ENCODE peak calls at places on chromosome 3, in nine cellular contexts. Q is HFF-Myc; E is NB4; J is neural progenitor cell; N is DND-41; K is AG10803; C is heart left ventricle; T is coronary artery; P is activated CD8-positive, alpha-beta T cell treated with anti-CD3 and anti-CD28 coated beads for 36 hours. W is an unnamed sample.

GRCh38 chr3:13282986-13283876 is 136.9 kb downstream of the NUP210 start:
- DNase-seq in J (peak), P (peak), T (no peak), C (no peak), Q (no peak), N (peak), K (no peak), E (peak), W (no peak)

GRCh38 chr3:41247590-41247989 is 48.3 kb downstream of the CTNNB1 start:
- DNase-seq in T (no peak), P (no peak), N (no peak), J (no peak), Q (no peak), K (no peak), C (no peak), E (no peak), W (no peak)

GRCh38 chr3:13148561-13149330 is 75.5 kb upstream of the IQSEC1 start:
- DNase-seq in Q (no peak), K (no peak), J (peak), P (no peak), N (no peak), T (peak), E (no peak), C (no peak), W (no peak)

GRCh38 chr3:129651316-129652202 is 45.1 kb upstream of the PLXND1 start:
- DNase-seq in N (no peak), J (peak), E (no peak), T (no peak), K (peak), Q (peak), P (no peak), C (no peak), W (peak)

GRCh38 chr3:104596551-104596950 is 770.2 kb upstream of the ALCAM start:
- DNase-seq in T (no peak), E (peak), P (peak), N (peak), K (peak), C (no peak), J (peak), Q (peak), W (peak)

GRCh38 chr3:117278424-117279190 is 569.0 kb downstream of the TUSC7 start:
- DNase-seq in C (no peak), T (no peak), J (no peak), P (no peak), E (no peak), N (no peak), Q (peak), K (no peak), W (peak)

GRCh38 chr3:55750525-55750924 is 263.4 kb upstream of the WNT5A start:
- DNase-seq in P (no peak), K (peak), E (no peak), Q (peak), N (no peak), C (no peak), J (no peak), T (no peak), W (no peak)

GRCh38 chr3:146653978-146654377 is 48.8 kb upstream of the PLSCR5 start:
- DNase-seq in E (no peak), P (no peak), N (no peak), T (no peak), C (no peak), J (no peak), K (no peak), Q (no peak), W (no peak)

GRCh38 chr3:10380906-10381795 is 60.2 kb upstream of the SEC13 start:
- DNase-seq in Q (no peak), N (no peak), K (peak), T (no peak), J (no peak), P (no peak), E (no peak), C (no peak), W (peak)

GRCh38 chr3:43025423-43025822 is 46.3 kb downstream of the GASK1A start:
- DNase-seq in J (peak), E (no peak), Q (no peak), C (no peak), N (no peak), P (no peak), K (no peak), T (peak), W (no peak)

GRCh38 chr3:104521606-104522336 is 844.9 kb upstream of the ALCAM start:
- DNase-seq in N (no peak), Q (no peak), P (no peak), C (no peak), E (no peak), K (no peak), T (no peak), J (no peak), W (no peak)

GRCh38 chr3:105715372-105715771 is 153.4 kb downstream of the CBLB start:
- DNase-seq in K (peak), J (no peak), N (no peak), C (no peak), E (no peak), T (no peak), P (no peak), Q (peak), W (peak)

GRCh38 chr3:25293736-25294135 is 134.3 kb upstream of the RARB start:
- DNase-seq in E (peak), Q (no peak), N (no peak), J (peak), T (no peak), C (no peak), P (no peak), K (peak), W (no peak)

GRCh38 chr3:22245122-22245521 is 494.1 kb upstream of the ZNF385D start:
- DNase-seq in Q (peak), C (no peak), J (no peak), N (no peak), T (no peak), P (no peak), E (no peak), K (peak), W (peak)

GRCh38 chr3:110518031-110518430 is 553.6 kb upstream of the NECTIN3 start:
- DNase-seq in J (no peak), Q (no peak), N (no peak), K (no peak), P (no peak), C (no peak), E (no peak), T (no peak), W (no peak)

GRCh38 chr3:9957214-9957613 is 5.0 kb upstream of the PRRT3 start:
- DNase-seq in T (no peak), N (no peak), J (no peak), E (peak), C (no peak), P (no peak), K (peak), Q (no peak), W (peak)

GRCh38 chr3:189824629-189825312 is 193.6 kb downstream of the TP63 start:
- DNase-seq in N (no peak), E (no peak), K (peak), J (no peak), C (no peak), T (no peak), Q (peak), P (no peak), W (peak)

GRCh38 chr3:145898487-145898886 is 262.5 kb downstream of the PLOD2 start:
- DNase-seq in T (no peak), N (no peak), Q (no peak), P (no peak), J (no peak), K (peak), C (no peak), E (no peak), W (peak)

GRCh38 chr3:72665701-72666443 is 182.4 kb downstream of the SHQ1 start:
- DNase-seq in N (peak), E (peak), K (no peak), T (no peak), P (peak), J (peak), C (no peak), Q (no peak), W (no peak)

GRCh38 chr3:170558417-170558816 is 27.5 kb downstream of the SLC7A14 start:
- DNase-seq in Q (no peak), T (no peak), N (no peak), K (no peak), J (no peak), C (no peak), P (no peak), E (no peak), W (peak)

GRCh38 chr3:170555329-170555728 is 30.5 kb downstream of the SLC7A14 start:
- DNase-seq in T (no peak), J (no peak), Q (no peak), C (no peak), K (peak), N (no peak), E (no peak), P (no peak), W (peak)

DNA sequence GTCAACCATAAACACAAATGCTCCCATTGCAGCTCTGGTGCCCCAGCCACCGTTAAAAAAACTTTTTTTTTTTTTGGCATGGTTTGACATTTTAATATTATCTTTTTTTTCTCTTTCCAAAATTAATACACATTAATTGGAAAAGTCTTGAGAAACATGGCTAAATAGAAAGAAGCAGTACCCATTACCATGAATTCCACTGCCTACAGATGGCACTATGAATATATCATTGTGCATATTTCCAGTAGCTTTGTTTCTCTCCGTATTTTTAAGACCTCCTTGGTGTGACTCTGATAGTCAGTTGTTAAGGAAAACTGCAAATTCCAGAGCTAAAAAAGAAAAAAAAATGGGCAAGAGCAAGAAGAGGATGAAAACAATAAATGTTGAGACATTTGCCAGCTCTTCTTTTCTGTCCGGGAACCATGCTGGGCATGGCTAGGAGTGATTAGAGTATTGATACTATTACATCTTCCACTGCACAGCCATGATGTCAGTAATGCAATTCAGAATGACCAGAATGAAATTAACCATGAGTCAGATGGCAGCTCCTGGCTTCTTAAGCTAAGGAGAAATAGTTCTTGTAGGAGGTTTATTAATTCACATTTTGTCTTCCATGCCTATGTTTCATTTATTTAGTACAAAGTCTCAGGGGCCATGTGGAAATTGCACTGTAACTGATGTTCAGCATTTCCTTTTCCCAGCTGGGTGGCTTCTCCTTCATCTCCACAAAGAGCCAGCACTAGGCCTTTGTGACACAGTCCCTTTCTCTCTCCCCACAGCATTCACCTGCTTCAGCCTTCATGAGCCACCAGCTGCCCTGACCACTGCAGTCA is 31.9 kb downstream of the SLC7A14 start:
- DNase-seq in T (no peak), Q (no peak), C (no peak), N (no peak), E (no peak), K (peak), J (no peak), P (no peak), W (peak)
- TF ChIP-seq CTCF in T (no peak), Q (no peak), C (no peak), N (no peak), E (no peak), K (peak), J (no peak), P (no peak), W (no peak)

GRCh38 chr3:153925826-153926514 is 195.2 kb upstream of the ARHGEF26 start:
- DNase-seq in Q (no peak), E (no peak), P (no peak), C (no peak), J (no peak), N (no peak), K (peak), T (no peak), W (peak)

GRCh38 chr3:153927107-153927506 is 194.1 kb upstream of the ARHGEF26 start:
- DNase-seq in P (no peak), N (no peak), T (no peak), J (no peak), C (no peak), K (peak), Q (peak), E (peak), W (peak)
- TF ChIP-seq CTCF in P (no peak), N (no peak), T (no peak), J (peak), C (no peak), K (peak), Q (no peak), E (no peak), W (peak)

DNA sequence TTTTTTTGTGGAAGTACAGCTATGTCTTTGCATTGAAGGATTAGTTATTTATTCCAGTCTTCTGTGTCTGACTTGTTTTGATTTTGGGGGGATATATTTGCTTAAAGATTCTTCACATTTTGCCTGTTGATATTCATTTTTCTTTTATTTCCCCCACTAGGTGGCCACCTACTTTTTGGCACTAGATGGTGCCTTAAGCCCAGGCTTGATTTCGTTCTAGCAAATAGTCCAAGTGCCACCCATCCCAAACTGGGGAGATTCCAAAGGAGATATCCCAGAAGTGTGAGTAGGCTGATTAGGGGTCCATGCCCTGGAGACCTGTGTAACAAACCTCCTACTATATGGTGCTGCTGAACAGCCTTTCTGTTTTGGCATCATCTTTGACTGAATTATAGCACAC is 80.0 kb upstream of the SPATA16 start:
- DNase-seq in J (peak), T (no peak), Q (peak), P (no peak), C (no peak), K (peak), N (no peak), E (peak), W (peak)
- TF ChIP-seq CTCF in J (peak), T (no peak), Q (peak), P (no peak), C (no peak), K (peak), N (peak), E (peak), W (no peak)

DNA sequence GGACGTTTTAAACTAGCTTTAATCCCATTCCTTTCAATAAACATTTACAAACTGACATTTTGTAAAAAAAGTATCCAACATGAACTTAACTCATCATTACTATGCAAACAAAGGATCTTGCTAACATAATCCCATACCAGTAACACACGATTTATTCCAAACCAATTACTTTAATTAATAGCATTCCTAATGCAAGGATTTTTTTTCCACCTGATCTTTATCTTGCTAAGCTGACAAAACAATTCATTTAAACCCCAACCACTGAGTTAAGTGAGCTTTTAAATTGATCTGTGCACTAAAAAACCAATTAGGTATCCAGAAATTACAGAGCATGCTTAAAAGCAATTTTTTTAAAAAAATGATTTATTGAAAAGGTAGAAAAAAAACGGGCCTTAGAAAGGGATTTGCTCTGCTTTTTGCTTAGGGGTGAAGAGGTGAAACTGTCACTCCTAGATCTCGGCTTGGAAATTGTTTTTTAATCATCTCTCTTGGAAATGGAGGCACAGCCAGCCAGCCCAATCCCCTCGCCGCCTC is 1.2 kb downstream of the SH3BP5 start:
- DNase-seq in K (no peak), J (no peak), P (no peak), C (no peak), E (no peak), T (no peak), N (no peak), Q (no peak), W (no peak)
- TF ChIP-seq CTCF in K (no peak), J (no peak), P (no peak), C (no peak), E (no peak), T (no peak), N (no peak), Q (no peak), W (peak)

GRCh38 chr3:123884258-123884831 is at the start of gene MYLK:
- DNase-seq in E (peak), P (peak), C (peak), Q (peak), J (peak), K (peak), T (peak), N (no peak), W (peak)
- TF ChIP-seq CTCF in E (no peak), P (no peak), C (no peak), Q (no peak), J (no peak), K (no peak), T (no peak), N (no peak), W (no peak)

DNA sequence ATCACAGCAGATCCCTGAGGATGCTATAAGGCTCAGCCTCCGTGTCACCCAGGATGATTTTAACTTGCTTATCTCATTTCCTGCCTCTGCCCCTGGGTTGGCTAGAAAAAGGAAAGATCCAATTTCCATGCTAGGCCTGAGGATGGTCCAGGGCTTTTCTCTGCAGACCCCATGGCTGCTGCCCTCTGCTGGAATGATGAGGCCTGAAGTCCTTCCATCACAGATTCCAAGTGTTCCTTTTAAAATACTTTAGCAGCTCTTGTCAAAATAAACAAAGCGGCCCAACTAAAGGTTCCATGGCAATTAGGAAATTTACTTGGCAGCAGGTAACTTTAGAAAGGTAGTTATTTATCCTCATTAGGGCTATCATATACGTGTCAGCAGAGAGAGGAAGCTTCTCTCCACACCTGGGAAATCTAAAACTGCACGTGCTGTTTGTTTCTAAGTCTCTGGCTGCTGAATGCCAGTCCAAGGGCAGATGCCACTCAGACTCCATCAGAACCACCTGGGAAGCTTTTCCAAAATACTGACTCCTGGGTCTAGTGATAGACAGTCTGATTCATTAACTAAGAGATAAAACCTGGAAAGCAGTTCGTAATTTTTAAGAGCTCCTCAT is 401.9 kb upstream of the IL12A start:
- DNase-seq in Q (peak), N (no peak), E (peak), J (peak), P (no peak), K (peak), C (no peak), T (no peak), W (peak)
- TF ChIP-seq CTCF in Q (peak), N (peak), E (peak), J (peak), P (no peak), K (peak), C (peak), T (no peak), W (peak)

DNA sequence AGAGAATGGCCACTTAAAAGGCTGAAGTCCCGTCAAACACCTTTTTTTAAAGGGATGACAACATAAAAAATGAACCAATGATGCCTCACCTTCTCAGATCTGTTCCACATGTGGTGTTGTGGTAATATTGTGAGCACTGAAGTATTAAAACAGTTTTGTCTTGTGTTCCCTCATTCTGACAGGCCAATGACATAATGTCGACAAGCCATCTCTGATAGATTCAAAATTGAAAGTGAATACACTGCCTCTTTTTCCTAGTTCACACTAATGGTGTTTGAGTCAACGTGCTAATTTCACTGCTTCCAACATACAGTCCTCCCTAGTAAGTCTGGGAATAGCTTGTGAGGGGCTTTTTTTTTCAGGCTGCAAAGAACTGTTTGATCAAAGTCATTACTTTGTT is 82.7 kb downstream of the ROBO2 start:
- DNase-seq in Q (no peak), K (no peak), N (no peak), C (no peak), P (no peak), E (no peak), J (no peak), T (no peak), W (no peak)
- TF ChIP-seq CTCF in Q (no peak), K (no peak), N (no peak), C (no peak), P (no peak), E (no peak), J (no peak), T (no peak), W (no peak)

W was measured in fibroblast of the aortic adventitia.